ENCODE peak calls at places on chromosomes 6 and 20, in eight cellular contexts. J, E, B, U, D, M, P and V are unnamed samples.

GRCh38 chr20:58712116-58712822 is 19.7 kb downstream of the NPEPL1 start:
- DNase-seq in J (no peak), E (no peak), B (no peak), U (no peak), D (no peak), M (no peak), P (no peak), V (no peak)

GRCh38 chr6:3893914-3894313 is 44.7 kb downstream of the FAM50B start:
- DNase-seq in J (no peak), E (no peak), B (no peak), U (no peak), D (no peak), M (no peak), P (no peak), V (no peak)

GRCh38 chr20:24769878-24770627 is 179.0 kb upstream of the CST7 start:
- DNase-seq in J (no peak), E (no peak), B (no peak), U (no peak), D (no peak), M (no peak), P (no peak), V (no peak)

GRCh38 chr6:109351231-109352132 is 30.8 kb downstream of the CD164 start:
- DNase-seq in J (no peak), E (peak), B (no peak), U (peak), D (no peak), M (no peak), P (no peak), V (no peak)

GRCh38 chr6:159168536-159169192 is 536 bp upstream of the FNDC1 start:
- DNase-seq in J (no peak), E (no peak), B (peak), U (peak), D (no peak), M (peak), P (no peak), V (no peak)

GRCh38 chr6:6004147-6004995 is 2.4 kb downstream of the NRN1 start:
- DNase-seq in J (no peak), E (no peak), B (no peak), U (peak), D (no peak), M (no peak), P (no peak), V (no peak)

GRCh38 chr6:49913656-49914055 is 47.3 kb upstream of the CRISP1 start:
- DNase-seq in J (no peak), E (peak), B (no peak), U (no peak), D (no peak), M (no peak), P (no peak), V (no peak)

GRCh38 chr20:36214684-36215256 is 21.5 kb upstream of the AAR2 start:
- DNase-seq in J (no peak), E (peak), B (peak), U (peak), D (no peak), M (peak), P (peak), V (no peak)

GRCh38 chr6:37362101-37362823 is 8.5 kb downstream of the RNF8 start:
- DNase-seq in J (no peak), E (no peak), B (no peak), U (no peak), D (no peak), M (no peak), P (no peak), V (no peak)